ENCODE peak calls at places on chromosome X, in four cellular contexts. X is BE2C, H is kidney epithelial cell, Q is immature natural killer cell. N is an unnamed sample.

GRCh38 chrX:11480626-11481025 is 185.1 kb downstream of the ARHGAP6 start:
- DNase-seq in H (no peak), Q (no peak), X (no peak), N (no peak)

GRCh38 chrX:20463296-20464075 is 196.8 kb upstream of the RPS6KA3 start:
- DNase-seq in Q (no peak), H (no peak), X (no peak), N (peak)

GRCh38 chrX:110004210-110004609 is 1.3 kb downstream of the TMEM164 start:
- DNase-seq in H (no peak), X (no peak), Q (no peak), N (no peak)

GRCh38 chrX:40012039-40012799 is 85.5 kb downstream of the BCOR start:
- DNase-seq in H (no peak), Q (no peak), X (no peak), N (peak)

GRCh38 chrX:116284383-116284782 is 113.8 kb downstream of the AGTR2 start:
- DNase-seq in H (no peak), X (no peak), Q (no peak), N (peak)

GRCh38 chrX:23656684-23657083 is 10.6 kb upstream of the PRDX4 start:
- DNase-seq in X (no peak), H (no peak), Q (no peak), N (peak)

GRCh38 chrX:13092455-13092941 is 48.1 kb upstream of the FAM9C start:
- DNase-seq in H (no peak), Q (peak), X (no peak), N (no peak)

GRCh38 chrX:45619290-45619689 is 418.6 kb upstream of the DIPK2B start:
- DNase-seq in H (no peak), X (no peak), Q (no peak), N (peak)

GRCh38 chrX:23451266-23451665 is 116.6 kb downstream of the PTCHD1 start:
- DNase-seq in Q (no peak), X (no peak), H (no peak), N (no peak)

GRCh38 chrX:12372111-12372510 is 233.8 kb downstream of the FRMPD4 start:
- DNase-seq in Q (no peak), H (no peak), X (no peak), N (peak)

GRCh38 chrX:39162322-39162721 is 361.1 kb downstream of the MID1IP1 start:
- DNase-seq in Q (no peak), H (no peak), X (no peak), N (peak)

GRCh38 chrX:16712116-16712824 is at the start of gene CTPS2:
- DNase-seq in H (no peak), X (peak), Q (peak), N (peak)

GRCh38 chrX:103254171-103254824 is 657 bp downstream of the TCEAL8 start:
- DNase-seq in Q (peak), X (peak), H (peak), N (peak)

GRCh38 chrX:78710146-78710545 is 37.4 kb upstream of the LPAR4 start:
- DNase-seq in X (no peak), H (no peak), Q (no peak), N (peak)